ENCODE peak calls at places on chromosomes 13 and 19, in four cellular contexts. S, W, N and U are unnamed samples.

GRCh38 chr13:75480691-75481175 is 1.2 kb downstream of the TBC1D4 start:
- DNase-seq in N (peak; percentile 79), W (peak; percentile 80), S (peak; percentile 61), U (peak; percentile 86)

GRCh38 chr19:12137541-12137940 is 2.6 kb downstream of the ZNF20 start:
- DNase-seq in S (peak; percentile 35), W (no peak), N (peak; percentile 77), U (no peak)

GRCh38 chr19:32097620-32098019 is 247.8 kb upstream of the ZNF507 start:
- DNase-seq in W (no peak), N (no peak), S (no peak), U (no peak)

GRCh38 chr13:92806215-92806614 is 420.4 kb upstream of the GPC6 start:
- DNase-seq in N (no peak), W (no peak), S (peak; percentile 28), U (no peak)

GRCh38 chr13:101181076-101181685 is 235.1 kb downstream of the NALCN start:
- DNase-seq in W (no peak), S (no peak), N (no peak), U (peak; percentile 57)

GRCh38 chr13:24693862-24694471 is 13.8 kb downstream of the ATP12A start:
- DNase-seq in N (peak; percentile 93), W (peak; percentile 46), S (peak; percentile 67), U (peak; percentile 47)

GRCh38 chr19:33740811-33741396 is 55.8 kb upstream of the KCTD15 start:
- DNase-seq in N (peak; percentile 86), W (no peak), S (peak; percentile 47), U (peak; percentile 16)

GRCh38 chr13:48400820-48401219 is 12.1 kb downstream of the LPAR6 start:
- DNase-seq in S (peak; percentile 80), W (no peak), N (no peak), U (peak; percentile 91)

GRCh38 chr13:99991013-99991805 is 9.6 kb downstream of the ZIC2 start:
- DNase-seq in W (no peak), N (peak; percentile 81), S (no peak), U (no peak)

GRCh38 chr19:8641908-8642547 is 11.6 kb downstream of the NFILZ start:
- DNase-seq in N (peak; percentile 67), W (no peak), S (peak; percentile 70), U (peak; percentile 32)

GRCh38 chr19:11657307-11657706 is 60.0 kb downstream of the ZNF627 start:
- DNase-seq in S (no peak), N (peak; percentile 40), W (no peak), U (no peak)

GRCh38 chr19:31112158-31112557 is 237.1 kb downstream of the TSHZ3 start:
- DNase-seq in S (no peak), N (no peak), W (no peak), U (no peak)

GRCh38 chr19:54439174-54439851 is 9.7 kb upstream of the LENG8 start:
- DNase-seq in W (peak; percentile 39), N (peak; percentile 85), S (peak; percentile 52), U (peak; percentile 46)

GRCh38 chr13:49071341-49071937 is 95.7 kb downstream of the FNDC3A start:
- DNase-seq in N (no peak), S (no peak), W (no peak), U (no peak)

GRCh38 chr13:48235100-48235813 is 2.3 kb downstream of the ITM2B start:
- DNase-seq in S (peak; percentile 76), W (peak; percentile 53), N (peak; percentile 89), U (peak; percentile 62)

GRCh38 chr19:49896863-49897621 is at the start of gene IL4I1:
- DNase-seq in W (no peak), S (peak; percentile 28), N (no peak), U (no peak)

GRCh38 chr19:15299568-15300409 is 32.5 kb downstream of the BRD4 start:
- DNase-seq in W (no peak), S (peak; percentile 87), N (peak; percentile 37), U (no peak)
- H3K4me1 ChIP-seq in W (peaks cover 98% of the 10 kb centered on the region), S (peaks cover 83% of the 10 kb centered on the region), N (peaks cover 14% of the 10 kb centered on the region), U (peaks cover 46% of the 10 kb centered on the region)

DNA sequence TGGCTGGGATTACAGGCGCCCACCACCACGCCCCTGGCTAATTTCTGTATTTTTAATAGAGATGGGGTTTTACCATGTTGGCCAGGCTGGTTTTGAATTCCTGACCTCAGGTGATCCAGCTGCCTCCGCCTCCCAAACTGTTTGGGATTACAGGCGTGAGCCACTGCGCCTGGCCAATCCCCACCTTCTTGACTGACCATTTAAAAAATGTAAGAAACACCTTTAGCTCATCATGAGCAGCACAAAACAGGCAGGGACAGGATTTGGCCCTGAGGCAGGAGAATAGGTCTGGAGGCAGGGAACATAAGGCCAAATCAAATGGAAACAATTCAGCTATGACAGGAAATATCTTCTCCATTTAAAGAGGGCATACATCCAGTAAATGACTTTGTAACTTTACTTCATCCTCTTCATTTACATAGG is 1.4 kb upstream of the MPV17L2 start:
- DNase-seq in W (no peak), N (no peak), S (no peak), U (peak; percentile 92)
- H3K4me3 ChIP-seq in W (peak overlapping the region; percentile 52), N (no peak overlapping the region), S (peak overlapping the region; percentile 84), U (peak overlapping the region; percentile 53)

DNA sequence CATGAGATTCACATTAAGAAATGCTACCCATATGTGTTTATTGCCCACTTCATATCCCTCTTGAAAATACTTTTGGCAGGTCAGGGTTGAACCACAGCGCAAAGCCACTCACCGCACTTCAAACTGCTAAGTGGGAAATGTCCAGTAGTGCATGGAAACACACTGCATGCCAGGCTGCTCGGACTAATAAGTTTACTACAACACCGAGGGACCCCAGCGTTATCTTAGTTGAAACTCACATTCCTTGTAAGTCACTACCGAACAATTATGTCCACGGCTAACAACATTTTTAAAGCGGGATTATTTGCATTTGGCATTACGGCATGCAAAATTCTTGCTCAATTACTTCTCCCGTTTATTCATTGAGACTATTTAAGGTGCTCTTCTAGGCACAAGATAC is 4.0 kb downstream of the BRD4 start:
- DNase-seq in W (no peak), S (no peak), N (no peak), U (no peak)
- H3K4me1 ChIP-seq in W (peaks cover 81% of the 10 kb centered on the region), S (peaks cover 58% of the 10 kb centered on the region), N (peaks cover 18% of the 10 kb centered on the region), U (peaks cover 37% of the 10 kb centered on the region)

DNA sequence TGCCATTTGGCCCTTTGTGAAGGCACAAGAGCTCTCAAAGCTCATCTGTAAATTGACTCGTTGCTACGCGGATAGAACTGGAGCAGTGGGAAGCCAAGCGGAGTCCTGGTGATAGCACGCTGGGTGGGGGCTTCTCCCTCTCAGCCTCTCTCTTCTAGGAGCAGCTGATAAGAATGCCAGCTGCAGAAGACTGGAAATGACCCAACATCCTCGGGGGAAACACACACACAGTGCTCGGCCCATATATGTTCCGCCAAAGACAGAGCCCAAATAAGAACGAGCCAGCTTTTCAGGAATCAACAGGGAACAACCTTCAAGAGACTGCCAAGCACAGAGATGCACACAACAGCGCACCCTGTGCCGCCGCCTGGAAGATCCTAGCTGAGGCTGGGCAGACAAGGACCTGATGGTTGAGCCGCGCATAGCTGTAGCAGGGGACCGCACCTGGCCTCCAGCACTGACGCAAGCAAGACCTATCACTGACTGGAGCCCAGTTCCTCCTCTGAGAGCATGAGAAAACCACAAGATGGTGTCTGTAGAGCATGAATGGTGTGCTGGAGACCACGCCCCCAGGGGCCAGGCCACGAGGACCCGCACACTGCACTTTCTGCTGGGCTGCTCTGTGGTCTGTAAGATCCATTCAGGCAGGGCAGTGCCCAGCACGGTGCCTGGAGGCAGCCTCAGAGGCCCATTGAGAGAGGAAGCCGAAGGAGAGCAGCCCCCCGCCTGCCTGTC is 16.0 kb upstream of the SLC35E1 start:
- DNase-seq in W (no peak), N (no peak), S (no peak), U (peak; percentile 19)
- H3K4me3 ChIP-seq in W (peak overlapping the region; percentile 7), N (no peak overlapping the region), S (no peak overlapping the region), U (no peak overlapping the region)

DNA sequence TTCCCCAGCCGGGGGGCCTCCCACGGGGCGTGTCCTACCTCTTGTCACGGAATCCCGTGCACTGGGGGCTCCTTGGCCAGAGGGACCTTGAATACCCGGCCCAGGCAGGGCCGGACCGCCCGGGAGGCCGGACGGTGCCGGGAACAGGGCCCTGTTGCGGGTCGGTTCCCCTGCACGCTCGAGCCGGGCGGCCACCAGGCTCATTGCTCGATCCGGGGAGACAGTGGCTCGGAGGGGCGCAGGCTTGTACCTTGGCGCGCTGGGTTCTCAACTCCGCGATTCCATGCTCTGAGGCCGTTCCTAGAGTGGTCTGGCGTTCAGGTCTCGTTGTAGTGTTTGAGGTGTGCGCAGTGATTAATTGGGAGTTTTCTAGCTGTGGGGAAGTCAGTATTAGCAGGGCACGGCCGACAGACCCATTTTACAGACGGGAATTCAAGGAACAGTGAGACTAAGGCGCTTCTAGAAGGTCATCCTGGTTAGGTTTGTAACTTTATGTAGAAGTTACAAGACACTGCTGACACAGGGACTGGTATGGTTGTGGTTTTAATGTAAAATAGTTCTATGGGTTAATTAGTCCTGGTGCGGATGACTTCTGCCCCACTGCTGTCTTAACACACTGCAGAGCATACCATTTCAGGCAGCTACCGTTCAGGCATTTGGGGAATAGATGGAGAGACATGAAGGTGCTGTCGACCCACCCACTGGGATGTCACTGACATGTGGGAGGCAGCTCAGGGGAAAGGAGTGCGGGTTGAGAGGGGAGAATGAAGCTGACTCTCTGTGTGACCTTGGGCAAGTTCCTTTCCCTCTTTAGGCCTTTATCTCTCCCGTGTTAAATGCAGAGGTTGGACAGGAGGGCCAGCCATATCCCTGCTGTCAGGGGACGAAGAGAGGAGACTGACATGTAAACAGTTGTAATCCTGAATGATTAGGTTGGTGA is 590 bp downstream of the CLPTM1 start:
- DNase-seq in W (no peak), S (peak; percentile 40), N (no peak), U (no peak)
- H3K4me1 ChIP-seq in W (peaks cover 80% of the 10 kb centered on the region), S (peaks cover 18% of the 10 kb centered on the region), N (no peaks in the 10 kb centered on the region), U (peaks cover 16% of the 10 kb centered on the region)